ENCODE peak calls at places on chromosomes 4 and X, in seven cellular contexts. S, G, Y, K, M, H and T are unnamed samples.

GRCh38 chr4:2065106-2065930 is 6.2 kb downstream of the NAT8L start:
- DNase-seq in S (no peak), G (no peak), Y (peak; percentile 21), K (no peak), M (no peak), H (peak; percentile 66), T (no peak)

GRCh38 chr4:158008551-158009218 is 164.1 kb downstream of the GASK1B start:
- DNase-seq in S (peak; percentile 26), G (no peak), Y (peak; percentile 53), K (no peak), M (peak; percentile 61), H (no peak), T (no peak)

GRCh38 chr4:153486281-153487151 is 20.4 kb downstream of the TMEM131L start:
- DNase-seq in S (no peak), G (no peak), Y (no peak), K (no peak), M (peak; percentile 31), H (no peak), T (no peak)

GRCh38 chr4:168483786-168484185 is 3.5 kb upstream of the DDX60L start:
- DNase-seq in S (no peak), G (no peak), Y (no peak), K (no peak), M (no peak), H (no peak), T (no peak)

GRCh38 chrX:69097451-69098236 is 67.6 kb downstream of the PJA1 start:
- DNase-seq in S (no peak), G (no peak), Y (no peak), K (no peak), M (no peak), H (no peak), T (no peak)

GRCh38 chr4:168979338-168979737 is 30.7 kb downstream of the CBR4 start:
- DNase-seq in S (no peak), G (no peak), Y (no peak), K (no peak), M (no peak), H (no peak), T (no peak)

GRCh38 chrX:1181131-1181530 is 31.3 kb downstream of the CRLF2 start:
- DNase-seq in S (no peak), G (no peak), Y (no peak), K (no peak), M (no peak), H (peak; percentile 38), T (no peak)

GRCh38 chrX:16930392-16930791 is 16.1 kb upstream of the REPS2 start:
- DNase-seq in S (peak; percentile 56), G (no peak), Y (no peak), K (no peak), M (no peak), H (no peak), T (no peak)

GRCh38 chr4:17468638-17469221 is 43.2 kb downstream of the QDPR start:
- DNase-seq in S (peak; percentile 30), G (no peak), Y (peak; percentile 36), K (no peak), M (no peak), H (no peak), T (peak; percentile 81)

GRCh38 chr4:14880805-14881204 is 121.5 kb upstream of the CPEB2 start:
- DNase-seq in S (no peak), G (no peak), Y (no peak), K (no peak), M (no peak), H (no peak), T (no peak)

GRCh38 chrX:40096395-40097091 is 1.2 kb downstream of the BCOR start:
- DNase-seq in S (peak; percentile 59), G (peak; percentile 61), Y (peak; percentile 65), K (no peak), M (peak; percentile 47), H (peak; percentile 89), T (peak; percentile 90)

GRCh38 chrX:49071877-49072711 is 1.7 kb downstream of the PRAF2 start:
- DNase-seq in S (peak; percentile 85), G (peak; percentile 55), Y (peak; percentile 87), K (peak; percentile 62), M (peak; percentile 84), H (no peak), T (no peak)

GRCh38 chrX:111145878-111146277 is 49.9 kb downstream of the PAK3 start:
- DNase-seq in S (no peak), G (no peak), Y (no peak), K (no peak), M (no peak), H (no peak), T (no peak)

GRCh38 chr4:90127223-90127705 is at the start of gene CCSER1:
- DNase-seq in S (peak; percentile 51), G (peak; percentile 86), Y (peak; percentile 72), K (peak; percentile 27), M (peak; percentile 68), H (peak; percentile 95), T (peak; percentile 68)

GRCh38 chrX:63434665-63435064 is 83.5 kb upstream of the SPIN4 start:
- DNase-seq in S (peak; percentile 22), G (peak; percentile 55), Y (no peak), K (no peak), M (no peak), H (no peak), T (peak; percentile 15)

GRCh38 chr4:4618846-4619245 is 77.0 kb upstream of the STX18 start:
- DNase-seq in S (no peak), G (no peak), Y (peak; percentile 62), K (no peak), M (no peak), H (no peak), T (no peak)

DNA sequence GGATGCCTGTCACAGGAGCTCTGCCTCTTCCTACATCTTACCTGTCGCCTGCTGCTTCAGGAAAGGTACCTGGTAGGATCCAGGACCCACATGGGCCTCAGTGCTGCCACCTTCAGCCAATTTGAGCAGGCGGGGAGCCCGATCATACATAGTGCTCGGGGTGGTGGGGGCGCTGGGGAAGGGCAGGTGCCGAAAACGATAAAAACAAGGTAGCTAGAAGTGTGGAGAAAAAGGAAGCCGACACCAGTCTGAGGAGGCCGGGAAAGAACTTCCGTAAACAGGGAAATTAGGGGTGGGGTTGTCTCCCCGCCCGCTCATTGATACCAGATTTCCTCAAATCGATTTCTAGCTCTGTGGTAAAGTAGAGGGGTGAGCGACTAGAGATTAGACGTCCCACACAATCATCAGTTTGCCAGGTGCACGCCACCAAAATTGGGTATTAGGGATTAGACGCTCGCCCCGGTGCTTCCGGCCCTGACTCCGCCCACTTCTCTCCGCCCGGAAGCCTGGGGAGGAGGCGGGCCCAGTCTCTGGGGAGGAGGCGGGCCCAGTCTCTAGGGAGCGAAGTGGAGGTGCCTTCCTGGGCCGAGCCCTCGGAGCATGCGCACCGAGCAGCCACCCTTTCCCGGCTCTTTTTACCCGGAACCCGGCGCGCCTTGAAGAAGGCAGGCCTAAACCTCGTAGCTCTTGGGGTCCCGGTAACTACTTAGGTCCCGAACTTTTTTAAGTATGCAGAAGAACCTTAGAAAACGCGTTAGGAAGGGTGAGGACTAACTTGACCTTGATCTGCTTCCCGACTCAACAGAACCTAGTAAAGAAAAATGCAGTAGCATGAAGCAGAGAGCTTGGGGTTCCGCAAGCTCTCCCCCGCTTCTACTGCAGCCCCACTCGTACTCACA is at the start of gene STPG2:
- DNase-seq in S (peak; percentile 95), G (peak; percentile 96), Y (peak; percentile 93), K (peak; percentile 76), M (peak; percentile 87), H (peak; percentile 99), T (peak; percentile 97)
- TF ChIP-seq POLR2A in S (peak; percentile 61), G (peak; percentile 62), Y (peak; percentile 53), K (peak; percentile 63), M (no peak), H (no peak), T (no peak)

DNA sequence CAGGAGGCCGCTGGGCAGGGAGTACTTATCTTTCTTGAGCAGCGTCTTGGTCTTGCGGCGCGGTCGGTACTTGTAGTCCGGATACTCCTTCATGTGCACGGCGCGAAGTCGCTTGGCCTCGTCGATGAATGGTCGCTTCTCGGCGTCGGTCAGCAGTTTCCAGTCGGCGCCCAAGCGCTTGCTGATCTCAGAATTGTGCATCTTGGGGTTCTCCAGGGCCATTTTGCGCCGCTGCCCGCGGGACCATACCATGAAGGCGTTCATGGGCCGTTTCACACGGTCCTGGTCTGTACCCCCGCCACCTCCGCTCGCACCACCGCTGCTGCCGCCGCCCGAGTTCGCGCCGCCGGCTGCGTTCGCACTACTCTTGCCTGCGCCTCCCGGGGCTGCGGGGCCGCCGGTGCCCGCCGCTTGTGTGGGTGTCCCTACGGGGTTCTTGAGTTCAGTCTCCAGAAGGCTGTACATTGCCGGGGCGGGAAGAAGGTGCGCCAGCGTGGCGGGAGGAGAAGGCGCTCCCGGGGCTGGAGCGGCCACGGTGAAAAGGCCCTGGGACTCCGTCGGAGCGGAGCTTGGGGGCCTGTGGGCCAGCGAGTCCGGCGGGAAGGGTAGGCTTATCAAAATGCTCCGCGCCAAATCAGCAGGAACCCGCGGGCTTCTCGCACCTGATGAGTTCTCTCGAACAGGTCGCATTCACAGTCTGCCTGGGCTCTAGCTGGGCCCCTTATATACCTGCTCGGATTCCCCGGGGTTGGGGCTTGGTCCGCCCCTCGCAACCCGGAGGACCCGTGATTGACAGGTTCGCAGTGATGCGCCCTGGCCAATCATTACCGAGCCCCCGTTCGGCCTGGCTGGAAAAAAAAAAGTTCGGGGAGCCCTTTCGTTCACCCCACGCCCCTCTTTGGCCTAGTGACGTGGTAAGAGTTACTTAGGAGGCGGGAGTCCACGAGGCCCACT is at the start of gene SOX3:
- DNase-seq in S (no peak), G (no peak), Y (no peak), K (no peak), M (no peak), H (no peak), T (no peak)
- H3K4me3 ChIP-seq in S (no peak within 1 kb of the TSS), G (no peak within 1 kb of the TSS), Y (no peak within 1 kb of the TSS), K (no peak within 1 kb of the TSS), M (no peak within 1 kb of the TSS), H (peak within 1 kb of the TSS; percentile 19), T (no peak within 1 kb of the TSS)

GRCh38 chrX:142977128-142977914 is 48.4 kb upstream of the SPANXN4 start:
- DNase-seq in S (no peak), G (no peak), Y (no peak), K (no peak), M (no peak), H (no peak), T (no peak)
- TF ChIP-seq POLR2A in S (no peak), G (no peak), Y (no peak), K (no peak), M (no peak), H (no peak), T (no peak)

GRCh38 chrX:2708601-2709200 is 17.6 kb downstream of the CD99 start:
- DNase-seq in S (peak; percentile 26), G (no peak), Y (no peak), K (no peak), M (no peak), H (peak; percentile 69), T (no peak)
- H3K4me3 ChIP-seq in S (no peak overlapping the region), G (no peak overlapping the region), Y (no peak overlapping the region), K (no peak overlapping the region), M (no peak overlapping the region), H (no peak overlapping the region), T (no peak overlapping the region)